ENCODE peak calls at places on chromosomes 13 and 19, in four cellular contexts. T, G, H and M are unnamed samples.

GRCh38 chr13:23468811-23469210 is 35.3 kb upstream of the SACS start:
- DNase-seq in G (no peak), H (no peak), T (no peak), M (no peak)

GRCh38 chr13:114132419-114133121 is at the start of gene RASA3:
- DNase-seq in G (peak; percentile 58), T (no peak), H (no peak), M (peak; percentile 79)

GRCh38 chr19:12896460-12896859 is 5.5 kb downstream of the GCDH start:
- DNase-seq in H (no peak), G (no peak), T (no peak), M (no peak)

GRCh38 chr19:48656840-48657474 is 11.0 kb upstream of the CA11 start:
- DNase-seq in T (no peak), G (no peak), H (no peak), M (no peak)

GRCh38 chr13:22091222-22091970 is 420.5 kb downstream of the FGF9 start:
- DNase-seq in H (no peak), T (no peak), G (no peak), M (no peak)

GRCh38 chr19:50050406-50051223 is 24.8 kb downstream of the ZNF473 start:
- DNase-seq in H (peak; percentile 23), T (no peak), G (no peak), M (peak; percentile 35)

GRCh38 chr13:59856281-59856810 is 307.4 kb downstream of the DIAPH3 start:
- DNase-seq in T (no peak), G (no peak), H (no peak), M (no peak)

GRCh38 chr19:13208964-13209796 is 59.0 kb downstream of the IER2 start:
- DNase-seq in T (no peak), H (no peak), G (no peak), M (no peak)

GRCh38 chr13:99446242-99446641 is 55.0 kb upstream of the TM9SF2 start:
- DNase-seq in H (no peak), G (no peak), T (peak; percentile 30), M (no peak)

GRCh38 chr13:48320906-48321510 is 17.5 kb downstream of the RB1 start:
- DNase-seq in G (no peak), T (no peak), H (no peak), M (no peak)

GRCh38 chr13:111551421-111551820 is 231.0 kb downstream of the TEX29 start:
- DNase-seq in H (no peak), T (no peak), G (no peak), M (no peak)

GRCh38 chr13:108322206-108322824 is 52.8 kb downstream of the TNFSF13B start:
- DNase-seq in H (peak; percentile 9), T (peak; percentile 23), G (no peak), M (no peak)

GRCh38 chr13:36163809-36164308 is 32.7 kb upstream of the DCLK1 start:
- DNase-seq in G (no peak), H (no peak), T (no peak), M (no peak)

GRCh38 chr19:29988351-29988750 is 46.3 kb downstream of the URI1 start:
- DNase-seq in G (no peak), H (no peak), T (peak; percentile 5), M (no peak)

GRCh38 chr13:43864921-43865320 is 14.6 kb downstream of the CCDC122 start:
- DNase-seq in T (no peak), H (no peak), G (no peak), M (no peak)

GRCh38 chr19:4089400-4089908 is 22.8 kb upstream of the ZBTB7A start:
- DNase-seq in G (no peak), H (no peak), T (no peak), M (no peak)

GRCh38 chr19:46719629-46720515 is 3.0 kb upstream of the PRKD2 start:
- DNase-seq in G (no peak), T (no peak), H (no peak), M (no peak)

GRCh38 chr19:46718157-46718933 is 1.4 kb upstream of the PRKD2 start:
- DNase-seq in G (no peak), H (peak; percentile 69), T (no peak), M (no peak)

GRCh38 chr19:46717716-46718143 is 816 bp upstream of the PRKD2 start:
- DNase-seq in H (no peak), T (no peak), G (no peak), M (no peak)

GRCh38 chr19:46720516-46721239 is 3.8 kb upstream of the PRKD2 start:
- DNase-seq in G (no peak), H (no peak), T (no peak), M (no peak)

DNA sequence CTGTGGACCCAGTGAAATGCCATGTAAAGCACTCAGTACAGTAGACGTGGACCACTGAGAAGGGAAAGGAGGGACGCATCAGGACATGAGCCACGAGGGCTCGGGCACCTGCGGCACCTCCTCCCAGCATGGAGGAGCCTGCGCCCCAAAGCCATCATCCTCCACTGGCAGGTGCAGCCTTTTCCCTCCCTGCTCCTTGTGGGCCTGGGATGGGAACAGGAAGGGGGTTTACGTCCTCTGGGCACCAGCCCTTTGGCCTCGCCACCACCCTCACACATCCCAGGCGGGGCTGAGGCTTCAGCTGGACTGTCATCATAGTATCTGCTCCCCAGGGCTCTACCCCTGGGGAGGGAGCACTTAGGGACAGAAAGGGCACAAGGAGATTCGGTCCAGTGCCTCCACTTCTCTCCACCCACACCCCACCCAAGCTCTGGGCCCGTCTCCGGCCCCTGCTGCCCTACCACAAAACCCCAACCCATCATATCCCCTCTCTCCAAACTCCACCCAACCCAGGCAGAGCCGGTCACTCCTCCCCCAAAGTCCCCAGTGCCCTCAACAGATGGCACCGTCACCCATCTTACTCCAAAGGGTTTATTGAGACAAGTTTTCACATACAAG is 2.1 kb upstream of the PRKD2 start:
- DNase-seq in G (no peak), H (peak; percentile 70), T (no peak), M (no peak)
- H3K4me1 ChIP-seq in G (peaks cover 13% of the 10 kb centered on the region), H (peaks cover 30% of the 10 kb centered on the region), T (peaks cover 27% of the 10 kb centered on the region), M (peaks cover 9% of the 10 kb centered on the region)

DNA sequence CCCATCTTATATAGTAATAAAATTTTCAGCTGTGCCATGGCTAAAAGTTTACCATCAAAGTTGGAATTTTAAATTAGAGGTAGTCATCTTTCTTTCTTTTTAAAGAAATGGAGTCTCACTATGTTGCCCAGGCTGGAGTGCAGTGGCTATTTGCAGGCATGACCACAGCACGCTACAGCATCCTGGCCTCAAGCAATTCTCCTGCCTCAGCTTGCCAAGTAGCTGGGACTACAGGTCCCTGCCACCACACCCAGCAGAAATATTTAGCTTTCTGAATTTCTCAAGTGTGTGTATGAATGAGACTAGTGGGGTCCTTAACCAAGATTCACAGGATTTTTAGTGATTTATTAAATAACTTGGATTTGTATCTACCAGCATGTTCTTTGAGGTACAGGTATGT is 30.5 kb upstream of the USPL1 start:
- DNase-seq in H (no peak), T (no peak), G (no peak), M (no peak)
- TF ChIP-seq SUZ12 in H (no peak), T (no peak), G (no peak), M (no peak)

DNA sequence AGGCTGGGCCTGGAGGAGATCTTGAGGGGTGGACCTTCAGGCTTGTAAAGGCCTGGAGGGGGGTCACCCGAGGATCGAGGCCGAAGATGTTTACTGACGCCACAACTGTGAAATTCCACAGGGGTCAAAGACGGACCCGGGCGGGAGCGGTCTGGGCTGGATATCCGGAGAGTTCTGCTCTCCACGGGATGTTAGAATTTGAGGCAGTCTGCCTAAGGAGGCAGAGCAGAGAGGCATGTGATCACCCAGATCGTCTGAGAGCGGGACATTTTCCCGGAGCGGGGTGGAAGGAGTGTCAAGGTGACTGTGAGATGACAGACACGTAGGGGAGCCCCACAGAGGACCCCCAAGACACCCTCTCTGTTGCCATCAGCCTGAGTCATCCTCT is 13.2 kb downstream of the KLHL26 start:
- DNase-seq in G (no peak), T (no peak), H (no peak), M (no peak)
- H3K4me3 ChIP-seq in G (no peak overlapping the region), T (no peak overlapping the region), H (no peak overlapping the region), M (no peak overlapping the region)

GRCh38 chr13:30301827-30302226 is 5.5 kb downstream of the KATNAL1 start:
- DNase-seq in G (no peak), H (no peak), T (no peak), M (no peak)
- H3K4me1 ChIP-seq in G (no peaks in the 10 kb centered on the region), H (peaks cover 6% of the 10 kb centered on the region), T (peaks cover 39% of the 10 kb centered on the region), M (no peaks in the 10 kb centered on the region)

GRCh38 chr19:18446145-18446810 is 8.3 kb upstream of the ISYNA1 start:
- DNase-seq in G (no peak), H (no peak), T (no peak), M (no peak)
- TF ChIP-seq SUZ12 in G (no peak), H (no peak), T (no peak), M (no peak)

DNA sequence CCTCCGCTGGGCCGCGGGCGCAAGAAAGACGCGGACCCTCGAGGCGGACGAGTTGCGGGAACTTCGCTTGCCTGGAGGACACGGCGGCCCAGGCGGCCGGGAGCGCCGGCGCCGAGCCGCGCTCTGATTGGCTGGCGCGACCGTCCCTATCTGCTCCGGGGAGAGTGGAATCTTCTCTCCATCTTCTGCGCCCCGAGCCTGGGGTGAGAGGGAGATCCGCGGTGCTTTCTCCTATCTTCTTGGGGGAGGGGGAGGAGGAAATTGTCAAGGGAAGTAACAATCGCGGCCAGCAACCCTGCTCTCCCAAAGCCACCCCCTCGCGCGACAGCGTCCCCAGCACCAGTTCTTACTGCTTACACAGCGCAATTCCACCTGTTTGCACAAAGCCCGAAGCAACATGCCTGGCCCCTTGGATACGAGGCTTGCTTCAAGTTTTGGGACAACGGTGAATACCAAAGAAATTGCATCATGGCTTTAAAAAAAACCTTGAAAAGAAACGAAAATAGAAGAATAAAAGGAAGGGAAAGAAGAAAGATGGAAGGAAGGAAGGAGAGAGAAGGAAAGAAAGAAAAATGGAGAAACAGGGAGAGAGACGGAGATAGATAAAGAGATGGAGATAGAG is 4.8 kb downstream of the SOX21 start:
- DNase-seq in H (no peak), G (no peak), T (no peak), M (no peak)
- H3K4me3 ChIP-seq in H (no peak overlapping the region), G (peak overlapping the region; percentile 78), T (no peak overlapping the region), M (peak overlapping the region; percentile 42)

GRCh38 chr19:5624154-5624663 is 1.3 kb downstream of the SAFB start:
- DNase-seq in G (no peak), T (no peak), H (no peak), M (no peak)

GRCh38 chr19:5622465-5623396 is at the start of the genes SAFB and SAFB2:
- DNase-seq in T (peak; percentile 98), G (peak; percentile 100), H (peak; percentile 99), M (peak; percentile 100)

GRCh38 chr19:5625641-5626040 is 2.8 kb downstream of the SAFB start:
- DNase-seq in H (no peak), G (no peak), T (no peak), M (no peak)

GRCh38 chr19:5623397-5624153 is 692 bp downstream of the SAFB start:
- DNase-seq in T (no peak), H (no peak), G (no peak), M (no peak)

DNA sequence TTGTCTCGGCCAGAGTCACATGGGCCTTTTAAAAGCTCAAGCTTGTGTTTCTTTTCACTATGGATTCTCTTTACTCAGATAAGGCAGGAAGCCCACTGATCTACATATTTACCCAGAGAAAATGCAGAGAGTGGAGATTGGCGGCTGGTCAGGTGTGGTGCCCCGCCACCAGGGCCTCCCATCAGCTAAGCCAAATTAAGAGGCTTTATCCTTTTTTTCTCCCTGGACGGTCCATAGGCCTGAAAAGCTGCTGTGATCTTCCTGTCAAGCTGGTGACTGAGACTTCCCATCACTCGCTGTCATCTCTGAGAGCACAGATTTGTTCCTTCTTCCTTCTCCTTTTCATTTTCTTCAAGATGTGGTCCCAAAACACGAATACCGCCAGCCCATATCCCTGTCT is 1.9 kb downstream of the SAFB start:
- DNase-seq in G (no peak), H (no peak), T (no peak), M (no peak)
- H3K4me1 ChIP-seq in G (peaks cover 14% of the 10 kb centered on the region), H (peaks cover 31% of the 10 kb centered on the region), T (peaks cover 70% of the 10 kb centered on the region), M (peaks cover 9% of the 10 kb centered on the region)